ENCODE peak calls at places on chromosomes 2 and 18, in four cellular contexts. J, I, S and H are unnamed samples.

GRCh38 chr2:73915437-73915993 is 11.2 kb upstream of the DGUOK start:
- DNase-seq in I (no peak), J (no peak), S (no peak), H (no peak)

GRCh38 chr2:119549236-119549635 is 5.0 kb downstream of the CFAP221 start:
- DNase-seq in I (no peak), J (no peak), S (peak), H (no peak)

GRCh38 chr18:6406075-6406909 is 8.4 kb downstream of the L3MBTL4 start:
- DNase-seq in I (peak), S (no peak), J (no peak), H (no peak)

GRCh38 chr2:119228964-119229363 is 5.3 kb downstream of the STEAP3 start:
- DNase-seq in I (no peak), S (no peak), J (no peak), H (no peak)

GRCh38 chr2:25709349-25709748 is 36.0 kb upstream of the DTNB start:
- DNase-seq in I (no peak), J (no peak), S (no peak), H (no peak)

GRCh38 chr2:121282800-121283382 is 2.1 kb downstream of the TFCP2L1 start:
- DNase-seq in I (peak), J (peak), S (no peak), H (no peak)

GRCh38 chr2:180040146-180040925 is 33.2 kb upstream of the CWC22 start:
- DNase-seq in I (no peak), S (no peak), J (no peak), H (no peak)

GRCh38 chr2:6556755-6557154 is 309.0 kb downstream of the CMPK2 start:
- DNase-seq in I (peak), J (no peak), S (no peak), H (no peak)

GRCh38 chr2:160695402-160696060 is 201.9 kb upstream of the RBMS1 start:
- DNase-seq in I (no peak), S (no peak), J (no peak), H (no peak)

GRCh38 chr2:69188174-69188900 is 175.4 kb downstream of the ANTXR1 start:
- DNase-seq in S (no peak), J (no peak), I (no peak), H (no peak)

GRCh38 chr2:152402780-152403388 is 67.9 kb downstream of the FMNL2 start:
- DNase-seq in J (no peak), S (no peak), I (no peak), H (no peak)

GRCh38 chr2:130928385-130928784 is 91.7 kb downstream of the ARHGEF4 start:
- DNase-seq in J (no peak), I (no peak), S (no peak), H (no peak)

GRCh38 chr2:69223759-69224494 is 163.1 kb downstream of the GFPT1 start:
- DNase-seq in J (no peak), I (peak), S (no peak), H (no peak)

GRCh38 chr2:174970092-174970491 is 35.1 kb downstream of the CHN1 start:
- DNase-seq in I (no peak), J (no peak), S (no peak), H (no peak)

GRCh38 chr2:33307659-33308311 is 168.7 kb upstream of the RASGRP3 start:
- DNase-seq in J (no peak), S (no peak), I (no peak), H (no peak)

GRCh38 chr2:126244937-126245336 is 411.0 kb upstream of the GYPC start:
- DNase-seq in I (peak), S (peak), J (no peak), H (peak)

GRCh38 chr2:46569061-46569560 is 89.7 kb downstream of the TMEM247 start:
- DNase-seq in S (no peak), J (no peak), I (no peak), H (peak)

GRCh38 chr2:156601840-156602551 is 165.8 kb downstream of the GPD2 start:
- DNase-seq in S (no peak), I (no peak), J (no peak), H (no peak)

GRCh38 chr2:70992945-70993688 is 1.6 kb downstream of the TEX261 start:
- DNase-seq in S (no peak), J (no peak), I (no peak), H (no peak)

GRCh38 chr2:66428986-66429612 is 5.8 kb upstream of the MEIS1 start:
- DNase-seq in S (peak), I (peak), J (peak), H (no peak)

GRCh38 chr18:61256291-61256690 is 76.9 kb upstream of the CDH20 start:
- DNase-seq in I (no peak), J (no peak), S (no peak), H (no peak)

GRCh38 chr18:44715245-44715644 is 34.6 kb downstream of the SETBP1 start:
- DNase-seq in I (no peak), S (no peak), J (no peak), H (no peak)

GRCh38 chr2:5932556-5933469 is 240.6 kb downstream of the SOX11 start:
- DNase-seq in I (no peak), J (no peak), S (peak), H (no peak)

GRCh38 chr2:176653856-176654443 is 384.7 kb downstream of the MTX2 start:
- DNase-seq in J (peak), I (peak), S (peak), H (no peak)

GRCh38 chr2:237438082-237438925 is 24.3 kb upstream of the COL6A3 start:
- DNase-seq in I (no peak), J (no peak), S (no peak), H (no peak)

GRCh38 chr2:74201596-74201995 is 3.2 kb downstream of the MTHFD2 start:
- DNase-seq in J (no peak), I (no peak), S (no peak), H (no peak)

GRCh38 chr2:216519154-216519762 is 20.6 kb downstream of the RPL37A start:
- DNase-seq in S (peak), J (peak), I (peak), H (no peak)

GRCh38 chr2:230254152-230254881 is 28.8 kb downstream of the SP140 start:
- DNase-seq in S (no peak), I (no peak), J (no peak), H (no peak)

GRCh38 chr2:23636412-23636811 is 251.4 kb downstream of the KLHL29 start:
- DNase-seq in I (peak), S (peak), J (peak), H (no peak)

GRCh38 chr2:164066095-164066494 is 330.3 kb upstream of the FIGN start:
- DNase-seq in S (no peak), J (no peak), I (no peak), H (no peak)

GRCh38 chr2:129766594-129766993 is 212.9 kb upstream of the RAB6C start:
- DNase-seq in J (no peak), I (no peak), S (peak), H (no peak)

GRCh38 chr2:207423886-207424285 is 105.9 kb upstream of the CREB1 start:
- DNase-seq in J (no peak), I (no peak), S (no peak), H (peak)

GRCh38 chr18:79763407-79763806 is 34.3 kb upstream of the KCNG2 start:
- DNase-seq in S (no peak), J (no peak), I (no peak), H (no peak)

GRCh38 chr18:24021505-24021904 is 7.0 kb downstream of the TTC39C start:
- DNase-seq in J (no peak), I (no peak), S (no peak), H (no peak)

GRCh38 chr2:171941316-171941699 is 19.0 kb downstream of the HAT1 start:
- DNase-seq in J (no peak), I (no peak), S (no peak), H (no peak)

GRCh38 chr2:171943869-171944268 is 21.6 kb downstream of the HAT1 start:
- DNase-seq in J (no peak), I (peak), S (no peak), H (no peak)

GRCh38 chr2:171939754-171940093 is 17.5 kb downstream of the HAT1 start:
- DNase-seq in I (no peak), J (no peak), S (no peak), H (no peak)

GRCh38 chr2:171939058-171939753 is 16.9 kb downstream of the HAT1 start:
- DNase-seq in J (no peak), I (no peak), S (no peak), H (no peak)
- TF ChIP-seq PBX3 in J (no peak), I (no peak), S (no peak), H (no peak)

GRCh38 chr2:239866778-239867177 is 158.4 kb downstream of the NDUFA10 start:
- DNase-seq in I (no peak), S (no peak), J (no peak), H (no peak)
- TF ChIP-seq PBX3 in I (no peak), S (no peak), J (no peak), H (no peak)

DNA sequence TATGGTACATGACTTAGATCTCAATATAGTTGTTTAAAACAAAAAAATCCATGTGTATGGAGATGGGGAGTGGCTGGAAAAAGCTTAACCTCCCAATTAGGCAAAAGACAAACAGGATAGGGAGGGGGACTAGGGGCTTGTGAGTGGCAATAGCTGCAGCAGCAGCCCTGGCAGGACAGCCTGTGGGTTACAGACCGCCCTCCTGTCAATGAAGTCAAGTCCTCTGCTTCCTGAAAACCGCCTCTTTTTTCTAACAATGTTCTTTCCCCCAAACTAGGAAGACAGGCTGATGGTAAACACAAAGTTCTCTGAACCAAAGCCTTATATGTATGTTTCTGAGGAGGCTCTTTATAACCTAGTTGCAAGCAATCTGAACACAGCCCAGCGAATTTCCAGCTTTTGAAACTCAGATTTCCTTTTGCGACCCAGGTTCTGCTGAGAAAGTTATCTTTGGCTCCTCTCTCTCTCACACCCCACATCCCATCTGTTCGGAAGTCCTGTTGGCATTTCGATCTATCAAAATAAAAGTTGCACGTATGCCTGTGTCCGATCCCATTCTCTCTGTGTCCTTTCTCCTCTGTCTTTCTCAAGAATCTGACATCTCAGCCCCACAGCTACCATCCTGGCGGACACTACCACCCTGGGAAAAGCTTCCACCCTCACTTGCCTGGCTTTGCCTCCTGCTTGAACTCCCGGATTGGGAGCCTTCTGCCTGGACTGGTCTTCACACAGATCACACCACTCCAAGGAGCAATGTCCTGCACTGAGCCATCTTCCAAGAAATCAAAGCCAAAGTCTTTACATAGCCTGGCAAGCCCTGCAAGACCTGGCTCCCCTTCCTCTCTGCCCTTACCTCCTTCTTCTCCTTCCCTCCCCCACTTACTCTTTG is 10.1 kb downstream of the ATP8B1 start:
- DNase-seq in I (no peak), S (no peak), J (no peak), H (no peak)
- TF ChIP-seq PBX3 in I (no peak), S (no peak), J (no peak), H (no peak)

DNA sequence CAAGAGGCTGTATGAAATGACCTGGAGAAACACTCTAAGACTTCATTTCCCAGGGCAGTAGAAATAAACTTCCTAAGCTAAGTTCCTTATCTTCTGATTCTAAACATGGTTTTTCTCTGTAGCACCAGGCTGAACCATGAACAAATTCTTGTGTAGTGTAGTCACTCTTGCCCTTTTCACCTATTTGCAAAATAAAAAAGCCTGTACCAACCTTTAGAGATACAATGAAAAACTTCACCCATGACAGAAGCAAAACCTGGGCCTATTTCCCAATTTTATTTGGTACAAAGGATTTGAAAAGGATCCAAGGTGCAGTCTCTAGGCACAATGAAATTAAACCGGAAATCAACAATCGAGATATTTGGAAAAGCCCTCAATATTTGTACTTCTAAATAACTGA is 43.6 kb downstream of the POLR1A start:
- DNase-seq in I (peak), S (no peak), J (peak), H (no peak)
- TF ChIP-seq PBX3 in I (no peak), S (no peak), J (no peak), H (no peak)

DNA sequence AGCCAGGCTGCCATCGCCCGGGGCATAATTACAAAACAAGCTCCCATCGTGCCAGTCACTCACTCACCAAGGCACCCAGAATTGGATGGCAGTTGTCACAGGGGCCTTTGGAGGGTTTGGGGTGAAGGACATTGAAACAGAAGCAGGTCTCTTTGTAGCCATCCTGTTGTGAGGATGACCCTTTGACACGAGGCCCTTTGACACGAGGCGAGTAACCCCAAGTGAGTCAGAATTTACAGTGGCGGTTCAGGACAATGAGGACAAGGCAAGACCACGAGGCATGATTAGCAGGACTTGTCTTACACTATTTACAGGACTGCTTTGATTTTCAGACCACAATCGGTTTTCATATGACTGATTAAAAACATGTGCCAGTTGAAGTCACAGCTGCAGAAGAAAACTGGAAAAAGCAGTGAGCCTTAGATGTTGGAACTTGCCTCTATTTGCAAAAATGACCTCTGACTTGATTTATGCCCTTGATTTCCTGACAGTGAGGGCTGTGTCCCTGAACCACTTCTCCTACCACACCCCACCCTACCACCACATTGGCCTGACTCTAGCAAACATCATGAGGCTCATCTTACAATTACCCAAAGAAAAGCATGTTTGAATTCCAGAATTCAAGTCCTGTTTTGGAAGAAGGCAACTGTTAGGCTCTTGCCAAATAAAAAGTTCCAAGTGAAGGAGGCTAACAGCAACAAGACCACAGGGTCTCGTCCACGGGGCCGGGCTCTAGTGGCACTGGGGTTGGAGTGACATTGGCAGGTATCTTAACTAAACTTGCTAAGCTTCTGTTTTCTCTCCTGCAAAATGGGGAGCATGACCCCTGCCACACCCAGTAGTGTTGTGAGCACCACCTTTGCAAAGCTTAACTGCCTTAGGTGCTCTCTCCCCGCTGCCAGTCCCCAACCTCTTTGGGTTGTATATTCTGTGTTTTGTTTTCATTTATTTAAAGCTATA is 64.4 kb upstream of the FOSL2 start:
- DNase-seq in I (no peak), S (peak), J (no peak), H (no peak)
- TF ChIP-seq PBX3 in I (no peak), S (peak), J (no peak), H (no peak)

DNA sequence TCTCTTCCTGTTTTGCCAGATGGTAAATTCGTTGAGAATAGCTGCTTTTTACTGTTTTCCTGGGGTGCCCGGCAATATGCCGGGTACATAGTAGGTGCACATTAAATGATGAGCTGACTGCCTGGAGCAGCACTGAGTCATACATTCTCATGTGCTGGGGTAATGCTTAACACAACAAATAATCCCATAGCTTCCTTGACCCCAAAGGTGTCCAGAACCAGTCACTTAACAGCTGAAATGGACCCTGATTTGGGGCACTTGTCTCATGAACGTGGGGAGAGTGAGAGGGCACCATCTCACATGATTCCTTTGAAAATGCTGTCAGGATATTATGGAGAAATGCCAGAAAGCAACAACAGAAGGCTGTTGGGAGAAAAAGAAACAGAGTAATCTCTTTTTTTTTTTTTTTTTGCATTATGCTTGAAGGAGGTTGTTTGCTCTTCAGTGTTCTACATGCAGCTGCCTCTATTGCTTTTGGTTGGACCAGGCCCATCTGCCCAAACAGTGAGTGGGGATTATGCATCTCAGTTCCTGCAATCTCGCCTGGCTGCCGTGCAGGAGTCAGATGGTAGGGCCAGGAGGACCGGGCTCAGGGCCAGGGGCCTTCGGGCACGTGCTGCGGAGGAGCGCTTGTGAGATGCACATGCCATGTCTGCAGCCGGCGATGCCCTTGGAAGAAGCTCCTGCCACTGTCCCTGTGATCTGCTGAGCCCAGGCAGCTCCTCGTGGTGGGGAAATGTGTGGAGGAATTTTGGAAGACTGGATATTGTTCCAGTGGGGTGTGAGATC is 162.1 kb downstream of the SH3RF3 start:
- DNase-seq in I (no peak), J (no peak), S (no peak), H (no peak)
- TF ChIP-seq PBX3 in I (no peak), J (no peak), S (no peak), H (no peak)

GRCh38 chr2:29502452-29502851 is 387.2 kb downstream of the CLIP4 start:
- DNase-seq in I (no peak), S (no peak), J (no peak), H (no peak)
- TF ChIP-seq PBX3 in I (no peak), S (no peak), J (no peak), H (no peak)